ENCODE peak calls at places on chromosome 11, in nine cellular contexts. One of them, this sample, is unnamed.

GRCh38 chr11:84543367-84544159 is 1083.6 kb downstream of the DLG2 start:
- DNase-seq in kidney glomerular epithelial cell: no peak
- DNase-seq in activated CD8-positive, alpha-beta T cell treated with anti-CD3 and anti-CD28 coated beads for 36 hours: no peak
- DNase-seq in GM13977: no peak
- DNase-seq in H54: no peak
- DNase-seq in tibial nerve: no peak
- DNase-seq in aorta: no peak
- DNase-seq in Caco-2: peak; percentile 23
- DNase-seq in M059J: no peak
- DNase-seq in this sample: no peak

GRCh38 chr11:70088735-70089250 is 10.7 kb downstream of the ANO1 start:
- DNase-seq in kidney glomerular epithelial cell: no peak
- DNase-seq in activated CD8-positive, alpha-beta T cell treated with anti-CD3 and anti-CD28 coated beads for 36 hours: no peak
- DNase-seq in GM13977: no peak
- DNase-seq in H54: no peak
- DNase-seq in tibial nerve: no peak
- DNase-seq in aorta: no peak
- DNase-seq in Caco-2: no peak
- DNase-seq in M059J: no peak
- DNase-seq in this sample: no peak

GRCh38 chr11:116357769-116358544 is 414.8 kb downstream of the BUD13 start:
- DNase-seq in kidney glomerular epithelial cell: no peak
- DNase-seq in activated CD8-positive, alpha-beta T cell treated with anti-CD3 and anti-CD28 coated beads for 36 hours: peak; percentile 7
- DNase-seq in GM13977: no peak
- DNase-seq in H54: no peak
- DNase-seq in tibial nerve: no peak
- DNase-seq in aorta: no peak
- DNase-seq in Caco-2: no peak
- DNase-seq in M059J: peak; percentile 2
- DNase-seq in this sample: peak; percentile 39

GRCh38 chr11:1269957-1270356 is 39.5 kb downstream of the TOLLIP start:
- DNase-seq in kidney glomerular epithelial cell: no peak
- DNase-seq in activated CD8-positive, alpha-beta T cell treated with anti-CD3 and anti-CD28 coated beads for 36 hours: no peak
- DNase-seq in GM13977: no peak
- DNase-seq in H54: no peak
- DNase-seq in tibial nerve: no peak
- DNase-seq in aorta: no peak
- DNase-seq in Caco-2: no peak
- DNase-seq in M059J: no peak
- DNase-seq in this sample: no peak

GRCh38 chr11:56624661-56625110 is 10.0 kb upstream of the OR5M1 start:
- DNase-seq in kidney glomerular epithelial cell: peak; percentile 88
- DNase-seq in activated CD8-positive, alpha-beta T cell treated with anti-CD3 and anti-CD28 coated beads for 36 hours: peak; percentile 3
- DNase-seq in GM13977: peak; percentile 23
- DNase-seq in H54: peak; percentile 23
- DNase-seq in tibial nerve: no peak
- DNase-seq in aorta: no peak
- DNase-seq in Caco-2: peak; percentile 58
- DNase-seq in M059J: peak; percentile 73
- DNase-seq in this sample: peak; percentile 27

GRCh38 chr11:122584670-122585069 is 70.9 kb upstream of the UBASH3B start:
- DNase-seq in kidney glomerular epithelial cell: no peak
- DNase-seq in activated CD8-positive, alpha-beta T cell treated with anti-CD3 and anti-CD28 coated beads for 36 hours: no peak
- DNase-seq in GM13977: no peak
- DNase-seq in H54: no peak
- DNase-seq in tibial nerve: no peak
- DNase-seq in aorta: no peak
- DNase-seq in Caco-2: no peak
- DNase-seq in M059J: peak; percentile 58
- DNase-seq in this sample: no peak

GRCh38 chr11:4448995-4449394 is at the start of gene OR52K2:
- DNase-seq in kidney glomerular epithelial cell: no peak
- DNase-seq in activated CD8-positive, alpha-beta T cell treated with anti-CD3 and anti-CD28 coated beads for 36 hours: no peak
- DNase-seq in GM13977: no peak
- DNase-seq in H54: no peak
- DNase-seq in tibial nerve: no peak
- DNase-seq in aorta: no peak
- DNase-seq in Caco-2: no peak
- DNase-seq in M059J: no peak
- DNase-seq in this sample: no peak

GRCh38 chr11:120652705-120653335 is 141.3 kb downstream of the GRIK4 start:
- DNase-seq in kidney glomerular epithelial cell: no peak
- DNase-seq in activated CD8-positive, alpha-beta T cell treated with anti-CD3 and anti-CD28 coated beads for 36 hours: peak; percentile 23
- DNase-seq in GM13977: no peak
- DNase-seq in H54: no peak
- DNase-seq in tibial nerve: no peak
- DNase-seq in aorta: no peak
- DNase-seq in Caco-2: peak; percentile 39
- DNase-seq in M059J: no peak
- DNase-seq in this sample: no peak

GRCh38 chr11:76069061-76069460 is 137.2 kb downstream of the WNT11 start:
- DNase-seq in kidney glomerular epithelial cell: no peak
- DNase-seq in activated CD8-positive, alpha-beta T cell treated with anti-CD3 and anti-CD28 coated beads for 36 hours: no peak
- DNase-seq in GM13977: no peak
- DNase-seq in H54: no peak
- DNase-seq in tibial nerve: no peak
- DNase-seq in aorta: no peak
- DNase-seq in Caco-2: no peak
- DNase-seq in M059J: no peak
- DNase-seq in this sample: no peak

GRCh38 chr11:120404495-120404894 is 68.3 kb downstream of the ARHGEF12 start:
- DNase-seq in kidney glomerular epithelial cell: no peak
- DNase-seq in activated CD8-positive, alpha-beta T cell treated with anti-CD3 and anti-CD28 coated beads for 36 hours: no peak
- DNase-seq in GM13977: no peak
- DNase-seq in H54: no peak
- DNase-seq in tibial nerve: no peak
- DNase-seq in aorta: no peak
- DNase-seq in Caco-2: no peak
- DNase-seq in M059J: no peak
- DNase-seq in this sample: peak; percentile 8

GRCh38 chr11:43943357-43943930 is 1.0 kb downstream of the C11orf96 start:
- DNase-seq in kidney glomerular epithelial cell: no peak
- DNase-seq in activated CD8-positive, alpha-beta T cell treated with anti-CD3 and anti-CD28 coated beads for 36 hours: no peak
- DNase-seq in GM13977: peak; percentile 41
- DNase-seq in H54: no peak
- DNase-seq in tibial nerve: no peak
- DNase-seq in aorta: peak; percentile 82
- DNase-seq in Caco-2: no peak
- DNase-seq in M059J: peak; percentile 21
- DNase-seq in this sample: no peak

GRCh38 chr11:62925745-62926668 is 4.8 kb upstream of the CHRM1 start:
- DNase-seq in kidney glomerular epithelial cell: no peak
- DNase-seq in activated CD8-positive, alpha-beta T cell treated with anti-CD3 and anti-CD28 coated beads for 36 hours: peak; percentile 16
- DNase-seq in GM13977: no peak
- DNase-seq in H54: no peak
- DNase-seq in tibial nerve: no peak
- DNase-seq in aorta: no peak
- DNase-seq in Caco-2: no peak
- DNase-seq in M059J: no peak
- DNase-seq in this sample: no peak